ENCODE peak calls at places on chromosomes 3 and 15, in eight cellular contexts. I is AG10803, M is astrocyte of the spinal cord, P is brain microvascular endothelial cell, L is GM12865, J is keratinocyte, H is sigmoid colon, V is left lung. U is an unnamed sample.

GRCh38 chr3:23712656-23713559 is 92.8 kb upstream of the UBE2E1 start:
- DNase-seq in I (peak), M (peak), P (peak), L (no peak), J (no peak), H (peak), V (peak), U (peak)

GRCh38 chr3:194333212-194333980 is 17.7 kb downstream of the CPN2 start:
- DNase-seq in I (peak), M (peak), P (peak), L (peak), J (no peak), H (peak), V (peak), U (peak)

GRCh38 chr3:184338538-184338945 is 1.1 kb downstream of the FAM131A start:
- DNase-seq in I (peak), M (peak), P (peak), L (no peak), J (no peak), H (peak), V (no peak), U (no peak)

GRCh38 chr3:172856766-172857742 is 106.5 kb downstream of the ECT2 start:
- DNase-seq in I (no peak), M (peak), P (peak), L (no peak), J (no peak), H (no peak), V (no peak), U (no peak)

GRCh38 chr3:129558772-129559564 is 16.0 kb downstream of the H1-8 start:
- DNase-seq in I (peak), M (peak), P (no peak), L (peak), J (no peak), H (no peak), V (no peak), U (no peak)

GRCh38 chr15:45640610-45641009 is 5.8 kb downstream of the SQOR start:
- DNase-seq in I (peak), M (peak), P (peak), L (no peak), J (peak), H (no peak), V (no peak), U (peak)

GRCh38 chr3:12579919-12580318 is 23.0 kb downstream of the MKRN2 start:
- DNase-seq in I (peak), M (no peak), P (peak), L (no peak), J (no peak), H (no peak), V (no peak), U (no peak)

GRCh38 chr3:53044371-53045106 is 1.3 kb downstream of the SFMBT1 start:
- DNase-seq in I (peak), M (peak), P (peak), L (peak), J (no peak), H (peak), V (peak), U (peak)

GRCh38 chr3:186519021-186519658 is 25.0 kb downstream of the CRYGS start:
- DNase-seq in I (no peak), M (no peak), P (no peak), L (peak), J (no peak), H (no peak), V (no peak), U (no peak)

GRCh38 chr3:98259707-98260106 is 4.3 kb upstream of the OR5H6 start:
- DNase-seq in I (no peak), M (no peak), P (no peak), L (peak), J (no peak), H (no peak), V (no peak), U (no peak)

GRCh38 chr3:181695661-181696491 is 15.8 kb upstream of the SOX2 start:
- DNase-seq in I (no peak), M (peak), P (no peak), L (no peak), J (no peak), H (no peak), V (no peak), U (no peak)

GRCh38 chr15:52559022-52559421 is 9.8 kb downstream of the ARPP19 start:
- DNase-seq in I (no peak), M (no peak), P (no peak), L (peak), J (no peak), H (no peak), V (no peak), U (no peak)

GRCh38 chr3:171862993-171863521 is 19.9 kb downstream of the TMEM212 start:
- DNase-seq in I (peak), M (peak), P (peak), L (no peak), J (no peak), H (no peak), V (no peak), U (no peak)

GRCh38 chr3:139534992-139535879 is 4.3 kb downstream of the RBP1 start:
- DNase-seq in I (peak), M (peak), P (peak), L (peak), J (no peak), H (peak), V (peak), U (peak)

GRCh38 chr3:45365060-45365459 is 23.3 kb upstream of the LARS2 start:
- DNase-seq in I (peak), M (peak), P (no peak), L (no peak), J (no peak), H (no peak), V (no peak), U (no peak)

GRCh38 chr3:45486926-45487325 is 98.5 kb downstream of the LARS2 start:
- DNase-seq in I (peak), M (no peak), P (no peak), L (no peak), J (no peak), H (no peak), V (no peak), U (no peak)

GRCh38 chr3:121883507-121883906 is 10.7 kb upstream of the SLC15A2 start:
- DNase-seq in I (peak), M (peak), P (peak), L (peak), J (no peak), H (no peak), V (no peak), U (no peak)

GRCh38 chr3:14837864-14838263 is 19.1 kb downstream of the FGD5 start:
- DNase-seq in I (no peak), M (no peak), P (no peak), L (no peak), J (no peak), H (peak), V (no peak), U (no peak)

GRCh38 chr3:52798376-52798977 is 3.9 kb downstream of the ITIH3 start:
- DNase-seq in I (peak), M (no peak), P (no peak), L (no peak), J (no peak), H (no peak), V (no peak), U (no peak)

GRCh38 chr3:106144051-106144450 is 275.2 kb upstream of the CBLB start:
- DNase-seq in I (no peak), M (no peak), P (no peak), L (no peak), J (no peak), H (no peak), V (no peak), U (no peak)

GRCh38 chr3:19559724-19560442 is 374.1 kb downstream of the EFHB start:
- DNase-seq in I (no peak), M (no peak), P (no peak), L (peak), J (no peak), H (no peak), V (no peak), U (no peak)

GRCh38 chr15:95557226-95558046 is 773.1 kb upstream of the NR2F2 start:
- DNase-seq in I (peak), M (peak), P (peak), L (peak), J (peak), H (no peak), V (no peak), U (peak)

GRCh38 chr15:91668370-91668769 is 185.1 kb upstream of the SLCO3A1 start:
- DNase-seq in I (no peak), M (no peak), P (no peak), L (no peak), J (no peak), H (no peak), V (no peak), U (no peak)

GRCh38 chr3:3817870-3818269 is 18.6 kb downstream of the LRRN1 start:
- DNase-seq in I (no peak), M (no peak), P (no peak), L (no peak), J (no peak), H (no peak), V (no peak), U (no peak)

GRCh38 chr3:66938338-66938963 is 59.7 kb upstream of the KBTBD8 start:
- DNase-seq in I (peak), M (peak), P (peak), L (peak), J (peak), H (no peak), V (no peak), U (peak)

GRCh38 chr15:45205192-45205591 is 17.4 kb upstream of the SHF start:
- DNase-seq in I (peak), M (peak), P (peak), L (peak), J (no peak), H (no peak), V (no peak), U (peak)

GRCh38 chr3:29144361-29144760 is 136.5 kb upstream of the RBMS3 start:
- DNase-seq in I (no peak), M (no peak), P (no peak), L (no peak), J (no peak), H (no peak), V (no peak), U (no peak)

GRCh38 chr3:156782921-156783320 is 43.2 kb upstream of the LEKR1 start:
- DNase-seq in I (no peak), M (no peak), P (no peak), L (no peak), J (no peak), H (no peak), V (no peak), U (no peak)

GRCh38 chr15:55290361-55291057 is 896 bp upstream of the RAB27A start:
- DNase-seq in I (peak), M (peak), P (peak), L (peak), J (no peak), H (peak), V (peak), U (peak)

GRCh38 chr15:98547741-98548166 is 100.6 kb upstream of the IGF1R start:
- DNase-seq in I (no peak), M (peak), P (peak), L (no peak), J (no peak), H (peak), V (peak), U (no peak)

GRCh38 chr3:150515210-150515609 is 31.1 kb downstream of the SERP1 start:
- DNase-seq in I (no peak), M (no peak), P (no peak), L (no peak), J (no peak), H (no peak), V (no peak), U (no peak)

GRCh38 chr3:15753056-15753710 is 44.6 kb downstream of the ANKRD28 start:
- DNase-seq in I (no peak), M (no peak), P (no peak), L (no peak), J (no peak), H (no peak), V (no peak), U (no peak)

GRCh38 chr3:150293401-150294001 is 114.6 kb upstream of the TSC22D2 start:
- DNase-seq in I (peak), M (peak), P (peak), L (no peak), J (no peak), H (no peak), V (no peak), U (peak)

GRCh38 chr15:40044717-40045571 is 6.0 kb upstream of the SRP14 start:
- DNase-seq in I (peak), M (peak), P (peak), L (peak), J (no peak), H (peak), V (peak), U (no peak)

GRCh38 chr3:81452406-81452805 is 309.0 kb downstream of the GBE1 start:
- DNase-seq in I (no peak), M (no peak), P (peak), L (no peak), J (no peak), H (no peak), V (no peak), U (no peak)

GRCh38 chr15:89077750-89078149 is 10.5 kb upstream of the ABHD2 start:
- DNase-seq in I (no peak), M (no peak), P (no peak), L (no peak), J (no peak), H (no peak), V (no peak), U (no peak)

GRCh38 chr3:18744472-18744871 is 319.3 kb upstream of the SATB1 start:
- DNase-seq in I (no peak), M (no peak), P (no peak), L (no peak), J (no peak), H (no peak), V (no peak), U (no peak)

GRCh38 chr3:60636846-60637245 is 614.4 kb downstream of the FHIT start:
- DNase-seq in I (peak), M (peak), P (peak), L (no peak), J (no peak), H (no peak), V (no peak), U (peak)

GRCh38 chr3:30114918-30115317 is 491.5 kb upstream of the TGFBR2 start:
- DNase-seq in I (no peak), M (no peak), P (no peak), L (no peak), J (no peak), H (no peak), V (no peak), U (no peak)

GRCh38 chr3:158347966-158348365 is 223.0 kb upstream of the MLF1 start:
- DNase-seq in I (peak), M (peak), P (no peak), L (no peak), J (no peak), H (no peak), V (no peak), U (peak)

GRCh38 chr3:142224482-142225072 is 808 bp downstream of the GK5 start:
- DNase-seq in I (peak), M (peak), P (no peak), L (no peak), J (no peak), H (no peak), V (no peak), U (no peak)

GRCh38 chr3:142223282-142223681 is 2.1 kb downstream of the GK5 start:
- DNase-seq in I (no peak), M (no peak), P (no peak), L (no peak), J (no peak), H (no peak), V (no peak), U (no peak)

GRCh38 chr3:142226474-142226873 is 1.1 kb upstream of the GK5 start:
- DNase-seq in I (no peak), M (no peak), P (no peak), L (no peak), J (no peak), H (no peak), V (no peak), U (no peak)

GRCh38 chr3:142228964-142229363 is 3.6 kb upstream of the GK5 start:
- DNase-seq in I (no peak), M (no peak), P (no peak), L (no peak), J (no peak), H (no peak), V (no peak), U (no peak)

GRCh38 chr3:142225885-142226215 is 465 bp upstream of the GK5 start:
- DNase-seq in I (no peak), M (no peak), P (no peak), L (no peak), J (no peak), H (no peak), V (no peak), U (no peak)
- H3K4me3 ChIP-seq in I (peak), M (peak), P (peak), L (peak), J (peak), H (peak), V (peak), U (peak)

GRCh38 chr3:192130534-192131132 is 596.7 kb downstream of the FGF12 start:
- DNase-seq in I (peak), M (peak), P (peak), L (peak), J (peak), H (no peak), V (peak), U (peak)
- TF ChIP-seq CTCF in I (peak), M (peak), P (peak), L (peak), J (peak), H (peak), V (peak), U (peak)

DNA sequence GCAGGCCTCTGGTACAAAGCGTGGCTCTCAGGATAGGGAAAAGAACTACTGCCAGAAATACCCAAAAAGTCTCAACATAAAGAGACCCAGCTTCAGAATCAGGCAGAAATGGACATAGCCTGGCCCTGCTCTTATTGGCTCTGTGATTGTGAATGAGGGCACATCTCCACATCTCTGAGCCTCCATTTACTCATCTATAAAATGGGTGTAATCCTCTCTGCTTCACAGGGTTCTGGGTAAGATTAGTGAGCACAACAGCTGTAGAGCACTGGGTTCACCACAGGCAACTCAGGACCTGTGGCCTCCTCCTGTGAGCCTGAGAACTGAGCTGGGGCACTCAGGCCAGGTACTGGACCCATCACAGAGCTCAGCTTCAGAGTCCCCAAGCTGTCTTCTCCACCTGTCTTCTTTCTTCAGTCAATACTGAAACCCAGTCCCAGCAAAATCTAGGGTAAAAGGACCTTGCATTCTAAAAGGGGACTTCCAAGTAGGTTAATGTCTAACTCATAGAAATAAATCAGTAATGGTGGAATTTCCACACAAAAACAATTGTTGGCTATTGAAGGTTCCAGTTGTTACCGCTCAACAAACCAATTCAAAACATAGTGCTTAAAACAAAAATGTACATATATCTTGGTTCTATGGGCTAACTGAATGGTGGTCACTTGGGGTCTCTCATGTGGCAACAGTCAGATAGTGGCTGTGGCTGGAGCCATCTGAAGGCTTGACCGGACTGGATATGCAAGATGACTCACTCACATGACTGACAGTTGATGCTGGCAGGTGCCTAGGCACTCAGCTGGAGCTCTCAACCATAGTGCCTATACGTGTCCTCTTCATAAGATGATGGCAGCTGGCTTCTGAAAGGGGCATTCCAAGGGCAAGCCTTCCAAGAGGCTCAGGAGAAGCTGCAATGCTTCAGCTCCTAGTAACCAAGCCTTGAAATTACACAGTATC is 47.3 kb downstream of the TRIM42 start:
- DNase-seq in I (no peak), M (no peak), P (no peak), L (peak), J (no peak), H (no peak), V (no peak), U (no peak)
- H3K4me3 ChIP-seq in I (no peak), M (no peak), P (no peak), L (no peak), J (no peak), H (no peak), V (no peak), U (no peak)

DNA sequence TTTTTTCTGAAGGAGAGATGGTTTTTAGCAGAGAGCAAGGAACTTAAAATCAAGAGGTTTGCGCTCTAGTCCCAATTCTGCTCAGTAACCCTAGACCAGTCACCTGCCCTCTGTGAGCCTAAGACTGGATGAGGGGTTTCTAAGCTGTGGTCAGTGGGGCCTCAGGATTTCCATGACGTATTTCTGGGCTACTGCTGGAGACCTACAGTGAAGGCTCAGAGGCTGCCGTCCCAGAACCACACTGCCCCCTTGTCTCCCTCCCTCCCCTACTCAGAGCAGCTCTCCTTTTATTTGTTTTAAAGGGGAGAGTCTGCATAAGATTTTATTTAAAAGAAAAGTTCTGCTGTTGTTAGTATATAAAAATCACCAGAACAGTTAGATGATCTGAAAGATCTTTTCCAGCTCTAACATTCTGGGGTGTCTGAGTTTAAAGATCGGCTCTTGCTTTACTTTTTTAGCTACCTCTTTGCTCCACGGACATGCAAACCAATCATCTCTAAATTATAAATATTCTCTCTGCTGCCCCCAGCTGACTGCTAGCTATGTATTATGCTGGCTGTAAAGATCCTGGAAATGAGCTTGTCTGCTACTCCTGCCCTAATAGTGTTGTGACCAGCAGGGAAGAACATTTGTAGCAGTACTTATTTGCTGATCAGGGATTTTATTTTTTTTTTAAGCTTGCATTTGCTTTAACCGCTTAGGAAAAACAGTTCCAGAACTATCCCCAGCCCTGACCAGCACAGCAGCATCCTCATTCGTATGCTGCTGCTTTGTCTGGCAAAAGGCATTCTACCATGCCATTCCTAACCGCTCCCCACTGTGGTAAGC is 28.6 kb upstream of the NDUFB4 start:
- DNase-seq in I (peak), M (peak), P (peak), L (no peak), J (no peak), H (peak), V (no peak), U (no peak)
- TF ChIP-seq CTCF in I (peak), M (peak), P (peak), L (peak), J (peak), H (peak), V (peak), U (peak)

GRCh38 chr15:67504796-67505195 is 16.1 kb upstream of the C15orf61 start:
- DNase-seq in I (peak), M (no peak), P (no peak), L (peak), J (no peak), H (no peak), V (no peak), U (no peak)
- H3K4me3 ChIP-seq in I (no peak), M (no peak), P (no peak), L (no peak), J (no peak), H (no peak), V (no peak), U (no peak)

DNA sequence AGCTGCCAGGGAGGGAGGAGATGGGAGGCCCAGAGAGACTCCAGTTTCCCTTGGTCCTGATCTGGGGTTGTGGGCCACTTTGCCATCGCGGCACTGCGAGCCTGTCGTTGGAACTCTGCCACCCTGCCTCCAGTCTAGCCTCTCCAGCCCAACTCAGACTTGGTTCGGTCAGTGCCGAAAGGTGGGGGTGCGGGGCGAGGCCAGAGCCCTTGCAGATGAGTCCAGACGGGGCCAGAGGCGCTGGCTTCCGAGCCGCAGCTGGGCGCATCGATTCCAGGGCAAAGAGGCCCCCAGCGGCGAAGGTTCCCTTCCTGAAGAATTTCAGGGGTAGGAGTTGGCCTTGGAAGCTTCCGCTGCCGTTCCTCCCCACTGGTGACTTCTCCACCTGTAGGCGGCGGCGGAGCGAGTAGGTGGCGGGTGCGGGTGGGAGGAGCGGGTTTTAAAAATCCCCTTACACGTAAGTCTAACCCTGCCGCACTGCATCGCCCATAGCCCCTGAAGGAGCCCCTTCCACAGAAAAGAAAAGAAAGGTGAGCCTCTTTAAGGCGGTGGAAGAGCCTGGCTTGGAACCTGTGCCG is 5.1 kb downstream of the WNT5A start:
- DNase-seq in I (peak), M (peak), P (peak), L (no peak), J (no peak), H (no peak), V (no peak), U (no peak)
- TF ChIP-seq CTCF in I (peak), M (peak), P (peak), L (no peak), J (no peak), H (no peak), V (no peak), U (peak)